ENCODE peak calls at places on chromosome 15, in four cellular contexts. X is GM23338, R is colonic mucosa, M is hepatocyte. N is an unnamed sample. For H3K4me1, the result is how much of the 10 kb centered on the place peaks cover.

GRCh38 chr15:99118258-99118632 is 13.4 kb downstream of the SYNM start:
- DNase-seq in X (no peak), R (no peak), M (no peak), N (no peak)

GRCh38 chr15:40984406-40984805 is 31.1 kb downstream of the CHAC1 start:
- DNase-seq in X (no peak), R (no peak), M (no peak), N (no peak)

GRCh38 chr15:34724486-34724885 is 30.3 kb downstream of the GJD2 start:
- DNase-seq in X (no peak), R (no peak), M (no peak), N (no peak)

GRCh38 chr15:60010467-60011257 is 6.6 kb downstream of the FOXB1 start:
- DNase-seq in X (peak), R (no peak), M (no peak), N (no peak)

GRCh38 chr15:82852906-82853635 is 43.6 kb downstream of the WHAMM start:
- DNase-seq in X (no peak), R (no peak), M (no peak), N (no peak)

GRCh38 chr15:42157381-42157780 is 945 bp upstream of the PLA2G4F start:
- DNase-seq in X (no peak), R (no peak), M (no peak), N (no peak)

GRCh38 chr15:93803406-93803805 is 428.0 kb upstream of the MCTP2 start:
- DNase-seq in X (no peak), R (no peak), M (no peak), N (peak)

GRCh38 chr15:86044981-86045380 is 34.7 kb upstream of the AGBL1 start:
- DNase-seq in X (peak), R (no peak), M (no peak), N (no peak)

GRCh38 chr15:29468899-29469298 is 199.3 kb upstream of the NSMCE3 start:
- DNase-seq in X (no peak), R (no peak), M (no peak), N (no peak)

GRCh38 chr15:55588818-55589122 is 625 bp upstream of the PYGO1 start:
- DNase-seq in X (peak), R (no peak), M (no peak), N (no peak)

GRCh38 chr15:70559840-70560239 is 203.5 kb downstream of the UACA start:
- DNase-seq in X (no peak), R (no peak), M (no peak), N (no peak)

GRCh38 chr15:84817461-84818081 is 415 bp downstream of the ALPK3 start:
- DNase-seq in X (peak), R (no peak), M (peak), N (no peak)

GRCh38 chr15:88543065-88543776 is 3.3 kb downstream of the DET1 start:
- DNase-seq in X (no peak), R (no peak), M (peak), N (no peak)

GRCh38 chr15:69386284-69386683 is 27.9 kb upstream of the KIF23 start:
- DNase-seq in X (no peak), R (no peak), M (no peak), N (no peak)

GRCh38 chr15:24223739-24224138 is 451.8 kb upstream of the NPAP1 start:
- DNase-seq in X (no peak), R (no peak), M (no peak), N (no peak)

GRCh38 chr15:85337398-85338074 is 42.9 kb upstream of the AKAP13 start:
- DNase-seq in X (peak), R (no peak), M (peak), N (no peak)

GRCh38 chr15:38678291-38678690 is 113.7 kb upstream of the RASGRP1 start:
- DNase-seq in X (no peak), R (no peak), M (no peak), N (no peak)
- H3K4me1 ChIP-seq in X (under half), R (under half), M (under half), N (under half)

GRCh38 chr15:74398183-74398582 is 30.7 kb upstream of the CYP11A1 start:
- DNase-seq in X (no peak), R (no peak), M (no peak), N (no peak)

GRCh38 chr15:74396146-74396438 is 28.6 kb upstream of the CYP11A1 start:
- DNase-seq in X (no peak), R (no peak), M (no peak), N (no peak)

GRCh38 chr15:74396445-74397238 is 29.2 kb upstream of the CYP11A1 start:
- DNase-seq in X (no peak), R (no peak), M (peak), N (no peak)

GRCh38 chr15:74399100-74399499 is 31.7 kb upstream of the CYP11A1 start:
- DNase-seq in X (no peak), R (no peak), M (no peak), N (no peak)

DNA sequence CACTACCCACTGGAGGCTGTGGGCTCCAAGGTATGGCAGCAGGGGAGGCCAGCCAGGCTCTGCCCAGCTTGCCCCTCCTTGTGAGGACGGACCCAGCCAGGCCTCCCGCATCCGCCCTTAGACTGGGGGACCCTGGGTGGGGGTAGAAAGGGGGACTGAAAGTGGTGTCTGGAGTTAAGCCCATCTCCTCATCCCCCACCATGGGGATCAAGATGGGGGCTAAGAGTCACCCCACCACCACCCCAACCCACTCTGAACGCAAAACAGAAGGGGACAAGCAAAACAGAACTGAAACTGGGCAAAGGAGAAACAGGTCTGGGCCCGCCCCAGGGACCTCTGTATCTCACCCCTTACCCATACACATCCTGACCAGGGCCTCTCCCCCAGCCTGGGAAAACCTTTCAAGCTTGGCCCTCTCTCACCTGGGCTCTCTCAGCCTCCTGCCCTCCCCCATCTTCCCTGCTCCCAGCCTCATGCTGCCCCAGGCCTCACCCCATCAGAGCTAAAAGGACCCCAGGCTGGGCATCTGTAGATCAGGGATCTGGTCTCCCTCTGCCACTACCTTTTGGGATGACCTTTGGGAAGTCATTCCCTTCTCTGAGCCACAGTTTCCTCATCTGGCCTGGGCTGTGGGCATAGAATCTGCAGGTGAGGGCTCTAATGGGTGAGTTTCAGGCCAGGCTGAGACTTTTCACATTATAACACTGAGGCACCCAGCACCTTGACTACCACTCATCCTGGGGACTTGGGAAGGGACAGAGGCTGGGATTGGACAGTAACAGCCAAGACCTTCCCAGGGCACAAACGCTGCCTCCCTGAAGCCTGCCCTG is 30.0 kb upstream of the CYP11A1 start:
- DNase-seq in X (no peak), R (no peak), M (no peak), N (no peak)
- H3K4me1 ChIP-seq in X (under half), R (under half), M (under half), N (under half)

GRCh38 chr15:61083781-61084134 is 145.3 kb downstream of the RORA start:
- DNase-seq in X (no peak), R (no peak), M (no peak), N (no peak)

GRCh38 chr15:61081028-61081322 is 148.1 kb downstream of the RORA start:
- DNase-seq in X (no peak), R (no peak), M (no peak), N (no peak)

GRCh38 chr15:61084502-61084901 is 144.6 kb downstream of the RORA start:
- DNase-seq in X (no peak), R (no peak), M (no peak), N (no peak)

GRCh38 chr15:61084944-61085367 is 144.1 kb downstream of the RORA start:
- DNase-seq in X (peak), R (peak), M (no peak), N (peak)

GRCh38 chr15:61083081-61083780 is 145.9 kb downstream of the RORA start:
- DNase-seq in X (no peak), R (no peak), M (no peak), N (no peak)
- H3K4me1 ChIP-seq in X (under half), R (under half), M (under half), N (under half)

GRCh38 chr15:58189148-58189811 is 51.1 kb downstream of the AQP9 start:
- DNase-seq in X (no peak), R (no peak), M (no peak), N (no peak)

GRCh38 chr15:58185439-58185838 is 47.3 kb downstream of the AQP9 start:
- DNase-seq in X (no peak), R (no peak), M (no peak), N (no peak)

GRCh38 chr15:58190419-58190818 is 52.2 kb downstream of the AQP9 start:
- DNase-seq in X (no peak), R (no peak), M (no peak), N (no peak)
- H3K4me1 ChIP-seq in X (under half), R (under half), M (under half), N (under half)

GRCh38 chr15:45751629-45752028 is 116.8 kb downstream of the SQOR start:
- DNase-seq in X (no peak), R (no peak), M (no peak), N (no peak)
- H3K4me1 ChIP-seq in X (under half), R (under half), M (under half), N (under half)

GRCh38 chr15:96262497-96263268 is 67.8 kb upstream of the NR2F2 start:
- DNase-seq in X (no peak), R (no peak), M (no peak), N (no peak)
- H3K4me1 ChIP-seq in X (under half), R (under half), M (half or more), N (under half)

GRCh38 chr15:25786040-25786439 is 77.1 kb downstream of the ATP10A start:
- DNase-seq in X (no peak), R (no peak), M (no peak), N (no peak)
- H3K4me1 ChIP-seq in X (under half), R (under half), M (under half), N (under half)

DNA sequence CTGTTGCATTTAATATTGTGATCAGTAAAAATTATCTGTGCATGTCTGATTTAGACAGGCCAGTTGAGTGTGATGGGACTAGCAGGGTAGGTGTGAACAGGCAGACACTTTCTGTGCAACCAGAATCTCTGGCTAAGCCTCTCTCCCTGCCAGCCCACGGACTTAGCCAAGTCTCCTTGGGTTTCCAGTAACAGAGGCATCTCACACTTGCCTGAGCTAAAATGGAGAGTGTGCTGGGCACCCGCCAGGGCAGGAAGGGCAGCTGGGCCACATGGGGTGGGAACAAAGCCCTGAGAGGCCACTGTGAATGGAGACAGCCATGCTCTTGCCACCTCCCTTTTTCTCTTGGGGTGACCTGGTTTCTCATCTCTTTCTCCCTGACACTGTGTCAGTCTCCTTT is 12.5 kb upstream of the RPS27L start:
- DNase-seq in X (no peak), R (no peak), M (no peak), N (no peak)
- H3K4me1 ChIP-seq in X (under half), R (under half), M (under half), N (under half)

GRCh38 chr15:90421527-90421926 is 33.5 kb downstream of the IQGAP1 start:
- DNase-seq in X (no peak), R (no peak), M (no peak), N (no peak)

GRCh38 chr15:90422043-90422442 is 34.0 kb downstream of the IQGAP1 start:
- DNase-seq in X (no peak), R (no peak), M (no peak), N (no peak)

GRCh38 chr15:90423920-90424319 is 35.9 kb downstream of the IQGAP1 start:
- DNase-seq in X (no peak), R (no peak), M (no peak), N (no peak)

GRCh38 chr15:90427185-90427584 is 39.1 kb downstream of the IQGAP1 start:
- DNase-seq in X (no peak), R (no peak), M (no peak), N (no peak)

GRCh38 chr15:90425726-90426346 is 37.8 kb downstream of the IQGAP1 start:
- DNase-seq in X (peak), R (no peak), M (no peak), N (no peak)
- H3K4me1 ChIP-seq in X (under half), R (under half), M (under half), N (under half)